ENCODE peak calls at places on chromosomes 12 and 14, in six cellular contexts. I, L, T, K, G and R are unnamed samples. For H3K4me1, the result is how much of the 10 kb centered on the place peaks cover.

GRCh38 chr12:16112626-16113560 is 164.6 kb downstream of the SLC15A5 start:
- DNase-seq in I (no peak), K (no peak), G (no peak), L (no peak), T (no peak), R (no peak)

GRCh38 chr12:127165567-127166392 is 1101.2 kb upstream of the TMEM132C start:
- DNase-seq in T (peak), I (peak), G (peak), L (peak), K (peak), R (peak)

GRCh38 chr14:81523616-81524015 is 10.0 kb downstream of the SEL1L start:
- DNase-seq in G (no peak), T (no peak), K (no peak), I (no peak), L (no peak), R (no peak)

GRCh38 chr14:41785696-41786095 is 179.0 kb downstream of the LRFN5 start:
- DNase-seq in I (no peak), G (peak), L (no peak), K (no peak), T (no peak), R (no peak)

GRCh38 chr12:52179396-52179973 is 12.3 kb downstream of the KRT80 start:
- DNase-seq in K (no peak), G (no peak), L (no peak), I (no peak), T (no peak), R (no peak)

GRCh38 chr14:90091393-90091792 is 29.6 kb downstream of the KCNK13 start:
- DNase-seq in G (no peak), L (no peak), K (no peak), T (no peak), I (no peak), R (no peak)

GRCh38 chr14:58107947-58108552 is 44.0 kb downstream of the ARMH4 start:
- DNase-seq in K (no peak), G (peak), T (peak), L (no peak), I (peak), R (no peak)

GRCh38 chr12:98635657-98636323 is 8.8 kb downstream of the IKBIP start:
- DNase-seq in K (no peak), T (no peak), I (no peak), G (peak), L (no peak), R (no peak)

GRCh38 chr12:6921996-6922935 is 5.5 kb upstream of the ATN1 start:
- DNase-seq in T (no peak), I (no peak), K (no peak), G (no peak), L (no peak), R (no peak)

GRCh38 chr12:28555729-28556128 is 365.5 kb downstream of the CCDC91 start:
- DNase-seq in K (no peak), I (no peak), T (no peak), L (no peak), G (no peak), R (no peak)

GRCh38 chr12:110687770-110688169 is 1.1 kb downstream of the HVCN1 start:
- DNase-seq in G (no peak), L (no peak), K (peak), I (no peak), T (no peak), R (no peak)

GRCh38 chr14:102622262-102622885 is 29.9 kb downstream of the RCOR1 start:
- DNase-seq in G (no peak), L (no peak), K (no peak), T (no peak), I (peak), R (no peak)

GRCh38 chr12:25293596-25293995 is 42.9 kb upstream of the KRAS start:
- DNase-seq in L (no peak), I (no peak), T (no peak), G (no peak), K (no peak), R (no peak)

GRCh38 chr12:15590180-15590826 is 198.9 kb downstream of the EPS8 start:
- DNase-seq in L (peak), I (peak), T (peak), K (peak), G (peak), R (peak)

GRCh38 chr12:89062996-89063395 is 289.3 kb downstream of the DUSP6 start:
- DNase-seq in I (no peak), T (no peak), L (no peak), G (no peak), K (no peak), R (no peak)

GRCh38 chr14:64788706-64789105 is 84.5 kb downstream of the PLEKHG3 start:
- DNase-seq in G (peak), K (no peak), L (no peak), T (peak), I (no peak), R (peak)

GRCh38 chr14:96309128-96309906 is 53.3 kb downstream of the BDKRB1 start:
- DNase-seq in K (no peak), G (peak), T (no peak), L (no peak), I (peak), R (no peak)

GRCh38 chr12:54159140-54159539 is 29.6 kb downstream of the SMUG1 start:
- DNase-seq in T (no peak), K (no peak), L (no peak), G (no peak), I (no peak), R (no peak)

GRCh38 chr12:130026608-130027176 is 122.9 kb upstream of the TMEM132D start:
- DNase-seq in T (peak), L (no peak), K (no peak), G (peak), I (peak), R (no peak)

GRCh38 chr12:14885718-14886201 is at the start of gene MGP:
- DNase-seq in K (peak), L (no peak), I (peak), G (no peak), T (peak), R (peak)

GRCh38 chr14:35965425-35965824 is 139.3 kb downstream of the BRMS1L start:
- DNase-seq in L (no peak), K (no peak), I (no peak), T (no peak), G (no peak), R (no peak)

GRCh38 chr12:3311027-3311402 is 180.0 kb upstream of the PRMT8 start:
- DNase-seq in G (no peak), L (peak), T (no peak), I (peak), K (no peak), R (no peak)

GRCh38 chr12:104873374-104873773 is 84.7 kb downstream of the SLC41A2 start:
- DNase-seq in G (peak), L (no peak), T (no peak), I (no peak), K (no peak), R (no peak)

GRCh38 chr12:101695698-101696097 is 1.7 kb upstream of the CHPT1 start:
- DNase-seq in G (no peak), L (no peak), T (no peak), I (no peak), K (no peak), R (no peak)

GRCh38 chr12:100404769-100405407 is 48.0 kb downstream of the SLC17A8 start:
- DNase-seq in G (peak), L (no peak), I (peak), K (no peak), T (no peak), R (no peak)

GRCh38 chr14:75514673-75515630 is 7.3 kb upstream of the BATF start:
- DNase-seq in I (peak), L (no peak), T (no peak), G (no peak), K (no peak), R (no peak)

GRCh38 chr12:116137318-116137717 is 140.2 kb downstream of the MED13L start:
- DNase-seq in G (no peak), I (no peak), K (no peak), L (no peak), T (no peak), R (no peak)
- H3K4me1 ChIP-seq in G (half or more), I (under half), K (half or more), L (under half), T (half or more), R (half or more)

GRCh38 chr14:61191751-61192150 is 89.4 kb downstream of the TMEM30B start:
- DNase-seq in L (no peak), T (no peak), K (no peak), G (no peak), I (no peak), R (no peak)
- H3K27ac ChIP-seq in L (no peak), T (no peak), K (no peak), G (no peak), I (no peak), R (no peak)

GRCh38 chr12:57513266-57513665 is 7.0 kb downstream of the DDIT3 start:
- DNase-seq in L (peak), I (no peak), G (no peak), K (no peak), T (no peak), R (no peak)
- TF ChIP-seq POLR2A in L (no peak), I (no peak), G (no peak), K (no peak), T (no peak), R (no peak)

GRCh38 chr14:76829650-76830421 is 3.6 kb downstream of the LRRC74A start:
- DNase-seq in L (no peak), G (no peak), T (peak), I (peak), K (peak), R (no peak)

GRCh38 chr14:76837524-76837923 is 11.3 kb downstream of the LRRC74A start:
- DNase-seq in T (no peak), K (no peak), I (no peak), L (no peak), G (no peak), R (no peak)

GRCh38 chr14:76832503-76832988 is 6.3 kb downstream of the LRRC74A start:
- DNase-seq in K (no peak), I (peak), G (no peak), L (no peak), T (no peak), R (no peak)

GRCh38 chr14:76836029-76836630 is 9.9 kb downstream of the LRRC74A start:
- DNase-seq in L (no peak), G (peak), K (peak), T (peak), I (peak), R (no peak)

GRCh38 chr14:76834296-76834695 is 8.1 kb downstream of the LRRC74A start:
- DNase-seq in T (no peak), G (no peak), K (no peak), L (no peak), I (peak), R (no peak)
- H3K4me1 ChIP-seq in T (under half), G (under half), K (under half), L (under half), I (half or more), R (under half)

DNA sequence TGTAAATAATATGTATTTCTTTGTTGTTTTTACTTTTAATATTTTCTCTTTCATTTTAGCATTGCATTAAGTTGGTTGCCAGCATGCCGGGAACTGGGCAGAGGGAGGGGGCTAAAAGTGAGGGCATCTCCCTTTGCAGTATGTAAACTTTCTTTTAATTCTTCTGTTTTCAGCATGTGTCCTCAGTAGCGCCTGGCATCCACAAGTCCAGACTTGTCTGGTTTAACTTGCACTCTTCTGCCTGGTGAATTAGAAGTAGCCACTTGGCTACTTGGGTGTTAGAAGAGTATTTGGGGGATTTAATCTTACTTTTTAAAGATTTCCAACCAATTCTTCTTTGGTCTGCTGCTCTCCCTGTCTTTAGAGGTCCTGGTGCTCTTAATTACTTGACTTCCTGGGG is 117.2 kb upstream of the SCAF11 start:
- DNase-seq in L (no peak), T (no peak), I (no peak), G (no peak), K (no peak), R (no peak)
- H3K27ac ChIP-seq in L (no peak), T (no peak), I (no peak), G (no peak), K (no peak), R (no peak)

GRCh38 chr14:92259613-92260357 is 63.2 kb upstream of the SLC24A4 start:
- DNase-seq in L (no peak), K (no peak), I (peak), G (no peak), T (no peak), R (no peak)
- TF ChIP-seq POLR2A in L (no peak), K (no peak), I (no peak), G (no peak), T (no peak), R (no peak)

GRCh38 chr12:49673446-49674317 is 33.5 kb downstream of the FMNL3 start:
- DNase-seq in T (peak), I (peak), L (peak), K (peak), G (no peak), R (peak)

GRCh38 chr12:49680075-49680474 is 27.1 kb downstream of the FMNL3 start:
- DNase-seq in K (no peak), L (no peak), T (no peak), I (no peak), G (no peak), R (no peak)

GRCh38 chr12:49674318-49674985 is 32.8 kb downstream of the FMNL3 start:
- DNase-seq in L (no peak), I (no peak), G (no peak), K (no peak), T (peak), R (no peak)

GRCh38 chr12:49675137-49675536 is 32.1 kb downstream of the FMNL3 start:
- DNase-seq in L (no peak), G (no peak), K (no peak), T (no peak), I (no peak), R (no peak)

DNA sequence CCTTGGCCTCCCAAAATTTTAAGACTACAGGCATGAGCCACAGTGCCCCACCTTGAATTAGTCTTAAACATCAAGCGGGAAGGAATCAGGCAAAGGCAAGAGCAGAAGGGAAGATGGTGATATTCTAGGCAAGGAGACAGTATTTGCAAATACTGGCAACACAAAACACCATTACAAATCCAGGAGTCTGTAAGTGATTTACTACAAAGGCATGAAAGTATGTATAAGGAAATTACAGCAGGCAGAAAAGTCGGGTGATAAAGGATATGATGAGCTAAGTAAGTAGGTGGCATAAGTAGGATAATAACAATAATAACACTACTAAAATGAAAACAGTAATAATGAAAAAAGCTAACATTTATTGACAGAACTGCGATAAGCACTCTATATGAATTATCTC is 28.5 kb downstream of the FMNL3 start:
- DNase-seq in L (no peak), G (no peak), I (no peak), K (no peak), T (no peak), R (no peak)
- H3K4me1 ChIP-seq in L (under half), G (under half), I (under half), K (under half), T (half or more), R (under half)